ENCODE peak calls at places on chromosomes 4 and X, in eight cellular contexts. P is brain pericyte, J is sciatic nerve, B is T-helper 17 cell, H is left kidney, Q is AG08396, U is globus pallidus, L is cardiac septum. D is an unnamed sample.

GRCh38 chr4:83723609-83724008 is 187.7 kb downstream of the GPAT3 start:
- DNase-seq in B (no peak), U (peak; percentile 3), L (no peak), J (no peak), H (peak; percentile 5), Q (no peak), P (no peak), D (no peak)

GRCh38 chrX:135411893-135412292 is 9.9 kb upstream of the SMIM10L2A start:
- DNase-seq in P (no peak), H (peak; percentile 21), J (no peak), U (no peak), B (no peak), L (no peak), Q (no peak), D (no peak)

GRCh38 chr4:3636628-3637320 is 104.6 kb upstream of the LRPAP1 start:
- DNase-seq in P (no peak), J (no peak), H (no peak), U (no peak), B (no peak), L (no peak), Q (no peak), D (no peak)

GRCh38 chr4:81084029-81084428 is 53.5 kb downstream of the BMP3 start:
- DNase-seq in Q (peak; percentile 12), H (peak; percentile 11), U (no peak), P (no peak), B (no peak), J (no peak), L (no peak), D (no peak)

GRCh38 chr4:168803727-168804126 is 206.3 kb downstream of the CBR4 start:
- DNase-seq in H (peak; percentile 58), U (no peak), L (no peak), B (no peak), J (no peak), Q (peak; percentile 44), P (no peak), D (no peak)

GRCh38 chrX:19810809-19811208 is 76.6 kb downstream of the SH3KBP1 start:
- DNase-seq in Q (peak; percentile 8), J (no peak), B (no peak), H (no peak), P (no peak), U (no peak), L (no peak), D (peak; percentile 9)

GRCh38 chrX:74118503-74118902 is 185.5 kb upstream of the ZCCHC13 start:
- DNase-seq in B (no peak), J (no peak), Q (no peak), H (no peak), P (no peak), L (no peak), U (no peak), D (no peak)

GRCh38 chr4:127012549-127012948 is 620.2 kb upstream of the INTU start:
- DNase-seq in U (no peak), L (no peak), H (no peak), Q (no peak), B (no peak), J (no peak), P (no peak), D (no peak)

GRCh38 chr4:114015444-114015899 is 36.0 kb upstream of the ARSJ start:
- DNase-seq in L (no peak), U (no peak), B (no peak), Q (peak; percentile 64), P (peak; percentile 79), J (no peak), H (no peak), D (no peak)

GRCh38 chrX:23832750-23833149 is 49.8 kb downstream of the SAT1 start:
- DNase-seq in U (no peak), H (no peak), L (no peak), B (no peak), P (no peak), Q (no peak), J (no peak), D (no peak)

GRCh38 chrX:107760304-107761077 is 15.1 kb downstream of the TSC22D3 start:
- DNase-seq in U (no peak), P (no peak), L (no peak), H (no peak), Q (no peak), J (no peak), B (no peak), D (no peak)

GRCh38 chrX:9786839-9787635 is 808 bp downstream of the SHROOM2 start:
- DNase-seq in Q (no peak), B (no peak), L (peak; percentile 39), U (no peak), J (no peak), H (peak; percentile 69), P (no peak), D (no peak)

GRCh38 chr4:77805802-77806201 is 13.4 kb downstream of the CNOT6L start:
- DNase-seq in H (no peak), U (no peak), J (no peak), L (no peak), B (no peak), Q (no peak), P (no peak), D (no peak)

GRCh38 chr4:108492816-108493595 is 127.4 kb upstream of the RPL34 start:
- DNase-seq in H (peak; percentile 12), J (no peak), L (no peak), Q (peak; percentile 36), U (no peak), P (no peak), B (no peak), D (no peak)

GRCh38 chr4:110953898-110954297 is 331.0 kb upstream of the PITX2 start:
- DNase-seq in U (no peak), H (peak; percentile 7), J (no peak), P (no peak), Q (no peak), B (no peak), L (no peak), D (no peak)

GRCh38 chrX:96433409-96434122 is 251.1 kb upstream of the DIAPH2 start:
- DNase-seq in J (no peak), P (no peak), Q (no peak), L (no peak), B (no peak), H (no peak), U (no peak), D (no peak)

GRCh38 chr4:91325495-91325894 is 978.3 kb upstream of the GRID2 start:
- DNase-seq in Q (no peak), P (no peak), U (no peak), B (no peak), J (no peak), H (no peak), L (no peak), D (no peak)

GRCh38 chrX:77910108-77910840 is at the start of gene ATP7A:
- DNase-seq in B (peak; percentile 80), L (peak; percentile 93), H (peak; percentile 96), U (peak; percentile 85), P (peak; percentile 52), Q (peak; percentile 85), J (peak; percentile 91), D (peak; percentile 91)

GRCh38 chrX:46577116-46578005 is 3.8 kb downstream of the CHST7 start:
- DNase-seq in B (no peak), P (no peak), J (no peak), Q (no peak), U (no peak), H (no peak), L (no peak), D (no peak)

GRCh38 chr4:8886625-8887406 is 15.2 kb upstream of the HMX1 start:
- DNase-seq in J (no peak), U (no peak), B (no peak), L (no peak), H (no peak), Q (no peak), P (no peak), D (no peak)

GRCh38 chr4:186149872-186150271 is 41.5 kb upstream of the CYP4V2 start:
- DNase-seq in Q (peak; percentile 29), B (peak; percentile 29), J (peak; percentile 75), U (peak; percentile 48), L (no peak), P (no peak), H (peak; percentile 60), D (peak; percentile 85)

GRCh38 chrX:46376246-46376885 is 168.9 kb downstream of the ZNF674 start:
- DNase-seq in H (peak; percentile 65), Q (peak; percentile 48), P (no peak), U (peak; percentile 2), L (no peak), J (no peak), B (no peak), D (no peak)

GRCh38 chr4:183118585-183118984 is 19.5 kb downstream of the WWC2 start:
- DNase-seq in P (no peak), B (no peak), H (peak; percentile 72), U (no peak), J (no peak), Q (peak; percentile 83), L (no peak), D (no peak)

GRCh38 chr4:88952081-88952480 is 104.9 kb downstream of the FAM13A start:
- DNase-seq in L (no peak), B (no peak), P (peak; percentile 54), U (no peak), H (no peak), J (no peak), Q (no peak), D (no peak)

GRCh38 chr4:156949373-156949814 is 22.2 kb downstream of the PDGFC start:
- DNase-seq in H (peak; percentile 68), U (no peak), Q (no peak), L (no peak), J (no peak), B (no peak), P (no peak), D (no peak)

GRCh38 chr4:95141376-95141775 is 383.6 kb downstream of the BMPR1B start:
- DNase-seq in J (no peak), Q (no peak), B (no peak), H (no peak), L (no peak), U (no peak), P (no peak), D (no peak)

GRCh38 chr4:98710831-98711230 is 52.4 kb upstream of the TSPAN5 start:
- DNase-seq in Q (peak; percentile 14), B (no peak), U (no peak), P (no peak), H (no peak), J (no peak), L (no peak), D (no peak)

GRCh38 chrX:38282044-38282443 is 45.3 kb downstream of the RPGR start:
- DNase-seq in H (no peak), U (peak; percentile 2), B (no peak), L (no peak), Q (no peak), P (no peak), J (no peak), D (no peak)

GRCh38 chr4:88518911-88519310 is 4.7 kb downstream of the PYURF start:
- DNase-seq in J (no peak), U (no peak), B (no peak), H (no peak), Q (no peak), L (no peak), P (no peak), D (no peak)

GRCh38 chr4:167775374-167775773 is 317.0 kb upstream of the ANXA10 start:
- DNase-seq in J (no peak), Q (no peak), L (no peak), U (no peak), P (no peak), B (no peak), H (no peak), D (no peak)

GRCh38 chr4:71338846-71339593 is at the start of gene SLC4A4:
- DNase-seq in B (no peak), H (peak; percentile 5), L (no peak), J (no peak), P (no peak), U (no peak), Q (peak; percentile 66), D (no peak)

GRCh38 chrX:42759881-42760280 is 18.1 kb downstream of the PPP1R2C start:
- DNase-seq in H (no peak), B (no peak), J (no peak), L (no peak), U (no peak), P (no peak), Q (no peak), D (no peak)

GRCh38 chr4:112885897-112886296 is 163.6 kb upstream of the ANK2 start:
- DNase-seq in J (no peak), L (no peak), U (no peak), P (no peak), B (no peak), Q (no peak), H (no peak), D (no peak)

D was measured in coronary artery.